ENCODE peak calls at places on chromosome 10, in four cellular contexts. S is CD8-positive, alpha-beta memory T cell; U is pancreas; I is psoas muscle. C is an unnamed sample. For H3K4me1 and H3K27me3, the result is how much of the 10 kb centered on the place peaks cover.

GRCh38 chr10:131453772-131454634 is 142.5 kb upstream of the TCERG1L start:
- DNase-seq in S (peak), I (peak), U (no peak), C (peak)

GRCh38 chr10:73262105-73262730 is 9.8 kb upstream of the MRPS16 start:
- DNase-seq in S (no peak), U (no peak), I (no peak), C (no peak)

GRCh38 chr10:75428434-75429158 is 2.8 kb upstream of the LRMDA start:
- DNase-seq in I (no peak), U (no peak), S (no peak), C (no peak)

GRCh38 chr10:9096288-9096687 is 1041.8 kb downstream of the GATA3 start:
- DNase-seq in S (no peak), I (no peak), U (no peak), C (no peak)

GRCh38 chr10:97724341-97724941 is 10.9 kb downstream of the MARVELD1 start:
- DNase-seq in I (peak), S (no peak), U (no peak), C (no peak)

GRCh38 chr10:26829810-26830515 is 30.8 kb downstream of the ABI1 start:
- DNase-seq in U (no peak), I (no peak), S (no peak), C (no peak)

GRCh38 chr10:81873932-81874816 is 820 bp upstream of the NRG3 start:
- DNase-seq in U (peak), S (no peak), I (peak), C (no peak)

GRCh38 chr10:80486151-80486692 is 32.1 kb downstream of the TSPAN14 start:
- DNase-seq in S (no peak), U (peak), I (no peak), C (no peak)

GRCh38 chr10:35835545-35835944 is 193.4 kb upstream of the FZD8 start:
- DNase-seq in I (no peak), U (no peak), S (no peak), C (no peak)

GRCh38 chr10:63246361-63246760 is 113.2 kb downstream of the NRBF2 start:
- DNase-seq in S (no peak), U (no peak), I (no peak), C (no peak)

GRCh38 chr10:73076361-73077183 is 20.1 kb downstream of the P4HA1 start:
- DNase-seq in I (peak), U (no peak), S (no peak), C (no peak)

GRCh38 chr10:19098803-19099202 is 50.2 kb downstream of the MALRD1 start:
- DNase-seq in I (no peak), S (no peak), U (no peak), C (no peak)

GRCh38 chr10:32299354-32299980 is 47.5 kb downstream of the EPC1 start:
- DNase-seq in I (no peak), U (no peak), S (no peak), C (no peak)

GRCh38 chr10:142371-142770 is 7.1 kb downstream of the ZMYND11 start:
- DNase-seq in I (no peak), U (no peak), S (no peak), C (no peak)

GRCh38 chr10:60878224-60878623 is 65.8 kb downstream of the RHOBTB1 start:
- DNase-seq in S (no peak), I (peak), U (no peak), C (no peak)

GRCh38 chr10:114044251-114045070 is 795 bp downstream of the ADRB1 start:
- DNase-seq in U (peak), I (no peak), S (no peak), C (peak)

GRCh38 chr10:24740714-24741113 is 17.0 kb upstream of the ARHGAP21 start:
- DNase-seq in I (no peak), S (no peak), U (no peak), C (no peak)

GRCh38 chr10:50993817-50994251 is 80.5 kb upstream of the PRKG1 start:
- DNase-seq in U (no peak), S (no peak), I (no peak), C (no peak)

GRCh38 chr10:31707578-31708411 is 220.8 kb downstream of the ARHGAP12 start:
- DNase-seq in I (peak), S (no peak), U (no peak), C (no peak)

GRCh38 chr10:22805304-22805703 is 90.9 kb upstream of the PIP4K2A start:
- DNase-seq in I (no peak), U (no peak), S (no peak), C (no peak)

GRCh38 chr10:102452672-102453340 is 1.5 kb upstream of the C10orf95 start:
- DNase-seq in I (no peak), S (no peak), U (no peak), C (no peak)

GRCh38 chr10:21888959-21889358 is 114.6 kb downstream of the DNAJC1 start:
- DNase-seq in I (no peak), U (no peak), S (no peak), C (no peak)

GRCh38 chr10:95435548-95436279 is 125.5 kb downstream of the SORBS1 start:
- DNase-seq in U (no peak), S (no peak), I (no peak), C (no peak)

GRCh38 chr10:23191764-23192395 is at the start of gene PTF1A:
- DNase-seq in S (no peak), U (peak), I (no peak), C (no peak)

GRCh38 chr10:67670401-67670800 is 25.6 kb downstream of the CTNNA3 start:
- DNase-seq in I (no peak), U (no peak), S (no peak), C (no peak)

GRCh38 chr10:62554632-62555199 is 180.5 kb downstream of the ZNF365 start:
- DNase-seq in I (no peak), U (no peak), S (no peak), C (peak)

GRCh38 chr10:114821915-114822770 is 563 bp downstream of the FHIP2A start:
- DNase-seq in I (peak), S (peak), U (peak), C (no peak)

GRCh38 chr10:118471863-118472262 is 123.6 kb downstream of the PRLHR start:
- DNase-seq in I (no peak), S (no peak), U (no peak), C (no peak)

GRCh38 chr10:132532784-132533560 is 4.6 kb upstream of the INPP5A start:
- DNase-seq in U (no peak), I (no peak), S (no peak), C (no peak)

GRCh38 chr10:50561266-50561665 is 62.5 kb downstream of the SGMS1 start:
- DNase-seq in I (no peak), S (no peak), U (no peak), C (no peak)

GRCh38 chr10:104614245-104614831 is 26.8 kb upstream of the SORCS3 start:
- DNase-seq in S (no peak), I (no peak), U (no peak), C (no peak)

GRCh38 chr10:124632064-124632531 is 112.1 kb downstream of the FAM53B start:
- DNase-seq in I (peak), U (peak), S (peak), C (no peak)

GRCh38 chr10:22315455-22316285 is 518 bp upstream of the COMMD3 start:
- DNase-seq in I (no peak), S (no peak), U (no peak), C (no peak)

GRCh38 chr10:77391605-77392235 is 245.9 kb downstream of the KCNMA1 start:
- DNase-seq in I (peak), U (peak), S (no peak), C (peak)

GRCh38 chr10:75633568-75633967 is 202.1 kb downstream of the LRMDA start:
- DNase-seq in I (no peak), S (no peak), U (no peak), C (no peak)

GRCh38 chr10:128274938-128275337 is 148.7 kb upstream of the MKI67 start:
- DNase-seq in U (no peak), I (peak), S (no peak), C (no peak)

GRCh38 chr10:96038476-96039387 is 4.7 kb upstream of the CCNJ start:
- DNase-seq in U (no peak), I (no peak), S (no peak), C (no peak)

GRCh38 chr10:103803941-103804340 is 51.4 kb downstream of the SH3PXD2A start:
- DNase-seq in U (no peak), I (no peak), S (no peak), C (no peak)

DNA sequence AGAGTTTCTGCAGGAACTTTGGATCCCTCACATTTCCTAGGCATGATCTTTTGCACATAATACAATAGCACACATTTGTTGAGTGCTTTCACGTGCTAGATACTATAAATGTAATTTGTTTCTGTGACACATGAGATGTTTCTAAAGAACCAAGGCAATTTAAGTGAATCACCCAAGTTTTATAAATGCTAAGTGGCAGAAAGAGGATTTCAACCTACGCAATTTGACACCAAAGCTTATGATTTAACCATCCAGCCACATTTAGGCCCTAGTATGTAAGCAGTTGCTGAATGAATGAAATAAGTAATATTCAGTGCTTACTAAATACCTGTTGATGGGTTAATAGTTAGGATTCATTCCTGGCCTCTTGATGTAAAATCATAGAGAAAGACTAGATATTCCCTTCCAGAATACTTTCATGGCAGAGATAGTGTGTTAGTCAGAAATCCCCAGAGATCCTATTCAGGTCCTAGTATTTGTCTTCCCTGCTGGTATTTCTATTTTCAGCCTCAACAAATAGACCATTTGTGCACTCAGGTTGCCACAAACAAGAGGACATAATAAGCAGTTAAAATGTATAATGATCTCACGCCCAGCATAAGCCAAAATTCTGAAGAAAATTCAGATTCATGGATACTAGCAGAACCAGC is 572.6 kb downstream of the IPMK start:
- DNase-seq in U (no peak), I (no peak), S (no peak), C (no peak)
- H3K27ac ChIP-seq in U (no peak), I (no peak), S (no peak), C (no peak)

GRCh38 chr10:14182781-14183180 is 147.9 kb downstream of the FRMD4A start:
- DNase-seq in S (no peak), I (no peak), U (no peak), C (no peak)
- H3K4me1 ChIP-seq in S (under half), I (under half), U (under half), C (under half)

GRCh38 chr10:99524736-99525380 is 7.9 kb upstream of the NKX2-3 start:
- DNase-seq in U (no peak), S (no peak), I (no peak), C (no peak)
- H3K27me3 ChIP-seq in U (under half), S (under half), I (under half), C (half or more)

GRCh38 chr10:85610381-85611092 is 756.1 kb downstream of the GRID1 start:
- DNase-seq in U (no peak), S (no peak), I (no peak), C (no peak)

GRCh38 chr10:85606401-85606800 is 760.2 kb downstream of the GRID1 start:
- DNase-seq in U (no peak), I (no peak), S (no peak), C (no peak)

GRCh38 chr10:85607296-85607695 is 759.3 kb downstream of the GRID1 start:
- DNase-seq in S (no peak), U (no peak), I (no peak), C (no peak)

GRCh38 chr10:85609509-85609908 is 757.1 kb downstream of the GRID1 start:
- DNase-seq in I (no peak), U (no peak), S (no peak), C (no peak)

GRCh38 chr10:85608706-85609105 is 757.9 kb downstream of the GRID1 start:
- DNase-seq in U (no peak), I (no peak), S (no peak), C (no peak)
- H3K27ac ChIP-seq in U (no peak), I (no peak), S (no peak), C (no peak)

DNA sequence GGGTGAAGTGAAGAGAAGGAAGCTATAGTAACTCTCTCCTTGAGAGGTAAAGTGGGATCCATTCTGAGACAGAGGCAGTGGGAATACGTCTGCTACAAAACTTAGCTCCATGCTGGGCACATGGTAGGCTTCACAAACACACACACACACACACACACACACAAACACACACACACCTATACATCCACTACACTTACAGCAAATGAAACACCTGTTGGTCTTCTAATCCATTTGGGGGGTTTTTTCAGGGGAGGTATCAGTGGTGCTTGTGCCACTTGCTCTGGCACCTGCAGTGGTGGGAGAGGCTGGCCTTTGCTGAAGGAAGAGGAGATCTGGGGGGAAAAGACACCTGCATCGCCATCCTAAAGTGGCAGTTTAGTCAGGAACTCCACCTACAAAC is 14.5 kb downstream of the SEC31B start:
- DNase-seq in I (no peak), S (no peak), U (no peak), C (no peak)
- H3K4me1 ChIP-seq in I (under half), S (under half), U (under half), C (under half)

GRCh38 chr10:71462642-71462935 is 65.9 kb downstream of the CDH23 start:
- DNase-seq in S (no peak), U (no peak), I (no peak), C (no peak)
- H3K27me3 ChIP-seq in S (under half), U (under half), I (under half), C (under half)

GRCh38 chr10:70250956-70251680 is 17.9 kb upstream of the PPA1 start:
- DNase-seq in U (no peak), I (no peak), S (no peak), C (no peak)

GRCh38 chr10:70255329-70256299 is 22.4 kb upstream of the PPA1 start:
- DNase-seq in S (no peak), U (peak), I (peak), C (no peak)

GRCh38 chr10:70254795-70255328 is 21.6 kb upstream of the PPA1 start:
- DNase-seq in S (no peak), U (no peak), I (no peak), C (no peak)

GRCh38 chr10:70256463-70256862 is 23.2 kb upstream of the PPA1 start:
- DNase-seq in U (no peak), S (no peak), I (no peak), C (no peak)

DNA sequence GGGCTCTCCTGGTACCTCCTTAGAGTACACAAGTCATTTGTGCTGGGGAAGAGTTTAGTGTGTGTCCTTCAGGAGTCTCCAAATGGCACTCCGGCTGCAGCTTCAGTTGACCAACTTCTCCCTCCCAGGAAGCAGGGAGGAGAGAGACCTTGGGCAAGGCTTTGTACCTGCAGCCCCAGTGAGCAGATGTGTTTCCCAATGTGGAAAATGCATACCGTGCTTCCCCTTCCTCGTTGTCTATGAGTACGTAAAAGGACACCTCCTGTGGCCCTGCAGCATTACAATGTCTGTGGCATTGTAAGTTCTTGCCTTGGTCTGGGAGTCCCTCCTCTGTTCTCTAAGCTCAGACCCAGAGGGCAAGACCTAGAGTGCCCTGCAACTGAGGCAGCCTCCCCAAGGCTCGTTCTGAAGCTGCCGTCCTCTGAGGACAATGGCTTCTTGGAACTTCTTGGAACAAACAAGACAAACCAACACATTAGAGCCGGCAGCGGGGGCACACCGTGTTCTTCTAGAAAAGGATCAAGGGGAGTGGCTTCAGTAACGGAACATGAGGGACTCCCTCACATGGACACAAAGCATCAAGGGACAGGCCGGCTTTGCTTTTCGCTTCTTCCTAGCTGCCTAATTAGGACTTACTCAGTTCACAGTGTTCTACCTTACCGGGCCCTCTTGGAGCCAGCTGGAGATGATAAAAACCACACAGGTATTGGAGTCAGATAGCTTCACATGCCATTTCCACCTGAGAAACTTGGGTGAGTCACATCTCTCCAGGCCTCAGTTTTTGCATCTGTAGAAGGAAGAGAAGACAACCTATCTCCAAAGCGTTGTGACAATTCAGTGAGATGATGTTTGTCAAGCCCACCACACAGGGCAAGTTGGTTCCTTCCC is 20.9 kb upstream of the PPA1 start:
- DNase-seq in S (no peak), U (no peak), I (no peak), C (no peak)
- H3K27ac ChIP-seq in S (no peak), U (no peak), I (no peak), C (no peak)

DNA sequence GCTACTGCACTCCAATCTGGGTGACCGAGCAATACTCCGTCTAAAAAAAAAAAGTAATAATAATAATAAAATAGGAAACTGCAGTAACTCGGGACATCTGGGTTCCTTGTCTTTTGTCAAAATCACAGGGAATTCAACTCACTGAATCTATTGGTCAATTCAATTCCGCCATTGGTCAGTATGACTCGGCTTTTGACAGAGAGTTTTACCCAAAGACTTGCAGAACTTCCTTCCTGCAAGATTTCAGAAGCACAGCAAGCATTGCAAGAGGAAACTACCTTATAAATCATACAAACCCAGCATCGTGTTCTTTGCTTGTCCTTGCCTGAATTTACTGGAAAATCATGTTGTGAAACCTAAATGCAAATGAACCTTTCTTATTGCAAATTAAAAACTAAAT is 15.5 kb downstream of the KLF6 start:
- DNase-seq in U (no peak), I (no peak), S (no peak), C (no peak)
- H3K4me1 ChIP-seq in U (under half), I (under half), S (under half), C (under half)

DNA sequence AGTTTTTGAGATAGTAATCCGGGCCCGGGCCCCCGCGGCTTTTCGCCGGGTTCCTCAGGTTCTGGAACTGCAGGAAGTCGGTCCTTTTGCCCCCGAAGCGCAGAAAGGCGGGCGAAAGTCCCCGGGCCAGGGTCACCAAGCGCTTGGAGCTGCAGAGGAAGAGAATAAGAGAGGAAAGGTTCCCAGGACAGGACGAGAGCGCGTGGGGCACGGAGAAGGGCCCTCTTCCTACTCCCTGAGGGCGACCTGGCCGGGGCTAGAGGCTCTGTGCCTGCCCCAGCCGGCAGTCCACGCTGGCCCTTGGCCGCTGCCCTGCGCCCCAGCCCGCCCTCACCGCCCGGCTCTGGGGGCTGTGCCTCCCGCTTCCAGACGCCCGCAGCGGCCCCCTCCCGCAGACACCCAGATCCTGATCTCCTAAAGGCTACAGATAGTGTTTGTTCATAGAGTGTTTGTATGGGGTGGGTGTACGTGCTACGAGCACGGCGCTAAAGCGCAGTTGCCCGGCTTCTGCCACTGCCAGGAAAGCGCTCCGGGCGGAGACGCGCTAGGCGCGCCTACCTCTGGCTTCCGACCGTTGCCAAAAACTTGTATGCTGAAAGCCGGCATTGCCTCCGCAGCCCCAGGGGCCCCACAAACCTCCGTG is 3.2 kb downstream of the HPSE2 start:
- DNase-seq in U (peak), I (no peak), S (no peak), C (no peak)
- H3K27me3 ChIP-seq in U (under half), I (under half), S (under half), C (half or more)